ENCODE peak calls at places on chromosomes 11 and 22, in five cellular contexts. O is H9, W is mesenchymal stem cell, U is trophoblast cell, X is H1. M is an unnamed sample.

GRCh38 chr22:19177164-19178064 is 1.1 kb downstream of the SLC25A1 start:
- DNase-seq in O (no peak), X (no peak), U (no peak), W (no peak), M (no peak)

GRCh38 chr22:39773976-39774539 is 119.5 kb downstream of the ENTHD1 start:
- DNase-seq in X (no peak), U (no peak), W (peak; percentile 18), O (no peak), M (no peak)

GRCh38 chr11:88320149-88320559 is 17.4 kb downstream of the CTSC start:
- DNase-seq in U (no peak), X (no peak), O (no peak), W (peak; percentile 87), M (no peak)

GRCh38 chr11:36945384-36945783 is 347.3 kb upstream of the RAG2 start:
- DNase-seq in X (no peak), W (peak; percentile 11), U (no peak), O (no peak), M (no peak)

GRCh38 chr11:76772100-76772782 is 10.9 kb upstream of the TSKU start:
- DNase-seq in U (no peak), O (no peak), W (peak; percentile 84), X (no peak), M (no peak)

GRCh38 chr11:46438211-46438610 is 46.6 kb upstream of the CHRM4 start:
- DNase-seq in O (no peak), U (no peak), W (no peak), X (no peak), M (no peak)

GRCh38 chr22:41274856-41275255 is 11.1 kb downstream of the RANGAP1 start:
- DNase-seq in O (no peak), X (no peak), W (no peak), U (no peak), M (no peak)

GRCh38 chr11:73640567-73640966 is 5.8 kb upstream of the PLEKHB1 start:
- DNase-seq in O (no peak), X (no peak), U (no peak), W (no peak), M (no peak)

GRCh38 chr11:117823941-117824420 is 563 bp downstream of the FXYD2 start:
- DNase-seq in O (peak; percentile 37), W (peak; percentile 57), X (no peak), U (no peak), M (no peak)

GRCh38 chr11:109362059-109362458 is 59.9 kb upstream of the C11orf87 start:
- DNase-seq in W (no peak), O (no peak), U (no peak), X (no peak), M (no peak)
- H2BK12ac ChIP-seq in W (no peak overlapping the region), O (no peak overlapping the region), U (no peak overlapping the region), X (no peak overlapping the region), M (no peak overlapping the region)

GRCh38 chr11:127996825-127997224 is 590.5 kb downstream of the ETS1 start:
- DNase-seq in O (no peak), U (peak; percentile 15), X (no peak), W (peak; percentile 6), M (no peak)

GRCh38 chr11:127998421-127998820 is 588.9 kb downstream of the ETS1 start:
- DNase-seq in O (no peak), U (peak; percentile 68), X (no peak), W (no peak), M (no peak)

GRCh38 chr11:127993788-127994187 is 593.6 kb downstream of the ETS1 start:
- DNase-seq in O (peak; percentile 51), X (peak; percentile 7), U (no peak), W (no peak), M (no peak)

DNA sequence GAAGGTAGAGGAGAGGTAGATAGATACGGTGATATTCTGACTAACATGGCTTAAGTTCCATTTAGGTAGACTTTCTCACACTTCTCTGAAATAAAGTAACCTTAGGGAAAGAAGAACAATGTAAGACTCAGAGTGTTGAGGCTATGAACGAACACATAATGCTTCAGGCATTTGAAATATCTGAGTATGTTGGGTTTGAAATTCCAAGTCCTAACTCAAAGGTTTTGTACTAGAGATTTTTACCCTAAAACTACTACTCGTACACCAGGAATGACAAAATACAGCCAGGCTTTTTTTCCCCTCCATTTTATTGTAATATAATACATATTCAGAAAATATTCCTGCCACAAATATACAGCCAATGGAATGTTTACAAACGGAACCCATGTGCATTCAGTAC is 592.6 kb downstream of the ETS1 start:
- DNase-seq in O (no peak), X (no peak), U (no peak), W (no peak), M (no peak)
- H2BK5ac ChIP-seq in O (no peak overlapping the region), X (no peak overlapping the region), U (no peak overlapping the region), W (no peak overlapping the region), M (no peak overlapping the region)

GRCh38 chr11:113885897-113886296 is 10.5 kb upstream of the USP28 start:
- DNase-seq in O (no peak), X (no peak), W (no peak), U (peak; percentile 80), M (no peak)
- H2BK12ac ChIP-seq in O (no peak overlapping the region), X (no peak overlapping the region), W (no peak overlapping the region), U (peak overlapping the region; percentile 20), M (no peak overlapping the region)

GRCh38 chr11:27914080-27914479 is 193.9 kb downstream of the KIF18A start:
- DNase-seq in U (no peak), O (no peak), W (no peak), X (no peak), M (no peak)

GRCh38 chr11:27912916-27913315 is 195.0 kb downstream of the KIF18A start:
- DNase-seq in X (no peak), U (no peak), O (no peak), W (peak; percentile 62), M (no peak)

GRCh38 chr11:27910186-27910941 is 197.6 kb downstream of the KIF18A start:
- DNase-seq in X (no peak), W (peak; percentile 84), O (no peak), U (peak; percentile 14), M (no peak)

GRCh38 chr11:27916541-27917100 is 191.3 kb downstream of the KIF18A start:
- DNase-seq in W (no peak), U (no peak), X (no peak), O (no peak), M (no peak)

DNA sequence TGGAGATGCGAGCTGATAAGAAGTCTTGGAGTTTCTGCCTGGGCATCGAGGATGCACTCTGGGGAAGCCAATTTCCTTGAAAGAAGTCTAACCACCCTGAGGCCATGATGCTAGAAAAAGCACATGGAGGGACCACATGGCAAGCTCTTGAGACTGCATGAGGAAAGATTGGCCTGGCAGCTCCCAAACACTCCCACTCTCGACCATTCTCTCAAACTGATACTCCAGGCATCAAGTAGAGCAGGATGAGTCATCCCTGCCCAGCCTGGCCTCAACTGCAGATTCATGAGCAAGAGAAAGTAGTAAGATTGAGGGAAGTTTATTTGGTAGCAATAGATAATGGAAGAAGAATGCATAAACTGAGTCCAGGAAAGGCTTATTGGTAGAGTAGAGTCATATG is 194.3 kb downstream of the KIF18A start:
- DNase-seq in W (peak; percentile 70), X (no peak), O (no peak), U (no peak), M (no peak)
- H2BK5ac ChIP-seq in W (no peak overlapping the region), X (no peak overlapping the region), O (no peak overlapping the region), U (no peak overlapping the region), M (no peak overlapping the region)

GRCh38 chr11:90997241-90997640 is 774.4 kb upstream of the CHORDC1 start:
- DNase-seq in O (no peak), W (no peak), X (no peak), U (no peak), M (no peak)
- H2BK12ac ChIP-seq in O (no peak overlapping the region), W (no peak overlapping the region), X (no peak overlapping the region), U (no peak overlapping the region), M (no peak overlapping the region)

M was measured in neuronal stem cell.